ENCODE peak calls at places on chromosomes 1 and 21, in seven cellular contexts. O is HepG2, I is PC-9, X is H9, L is OCI-LY7, E is PC-3, S is neural progenitor cell. V is an unnamed sample.
A peak's percentile ranks its signal among the peaks of the same experiment; 100 is the strongest.

GRCh38 chr1:164559342-164560070 is 522 bp downstream of the PBX1 start:
- DNase-seq in O (peak; percentile 3), I (no peak), X (peak; percentile 60), L (no peak), E (peak; percentile 44), S (peak; percentile 82), V (peak; percentile 60)

GRCh38 chr1:94286864-94287437 is 49.6 kb upstream of the ARHGAP29 start:
- DNase-seq in O (no peak), I (peak; percentile 6), X (no peak), L (no peak), E (peak; percentile 47), S (no peak), V (no peak)

GRCh38 chr1:65830306-65830705 is 37.6 kb downstream of the PDE4B start:
- DNase-seq in O (no peak), I (no peak), X (no peak), L (no peak), E (no peak), S (no peak), V (no peak)

GRCh38 chr1:178986204-178986603 is 39.5 kb upstream of the FAM20B start:
- DNase-seq in O (no peak), I (no peak), X (no peak), L (no peak), E (no peak), S (no peak), V (no peak)

GRCh38 chr1:42675467-42675866 is 6.8 kb upstream of the YBX1 start:
- DNase-seq in O (no peak), I (no peak), X (no peak), L (no peak), E (no peak), S (no peak), V (no peak)

GRCh38 chr21:17612023-17612564 is 607 bp downstream of the BTG3 start:
- DNase-seq in O (no peak), I (peak; percentile 43), X (peak; percentile 31), L (peak; percentile 41), E (no peak), S (no peak), V (peak; percentile 88)

GRCh38 chr1:219858980-219859379 is 69.4 kb downstream of the SLC30A10 start:
- DNase-seq in O (no peak), I (no peak), X (no peak), L (no peak), E (no peak), S (no peak), V (no peak)

GRCh38 chr1:201126463-201126831 is 537 bp downstream of the ASCL5 start:
- DNase-seq in O (no peak), I (no peak), X (no peak), L (no peak), E (no peak), S (no peak), V (no peak)

GRCh38 chr1:15703562-15703961 is 19.4 kb downstream of the PLEKHM2 start:
- DNase-seq in O (no peak), I (no peak), X (no peak), L (no peak), E (no peak), S (no peak), V (peak; percentile 89)

GRCh38 chr1:155072531-155073289 is 5.9 kb upstream of the EFNA3 start:
- DNase-seq in O (no peak), I (no peak), X (no peak), L (no peak), E (no peak), S (no peak), V (no peak)

GRCh38 chr1:56477164-56478111 is 101.9 kb downstream of the PLPP3 start:
- DNase-seq in O (peak; percentile 85), I (no peak), X (peak; percentile 61), L (no peak), E (no peak), S (peak; percentile 79), V (peak; percentile 34)

GRCh38 chr1:210259496-210259895 is 26.9 kb downstream of the SERTAD4 start:
- DNase-seq in O (no peak), I (no peak), X (no peak), L (no peak), E (no peak), S (peak; percentile 47), V (peak; percentile 23)

GRCh38 chr21:45050786-45051489 is 23.4 kb upstream of the ADARB1 start:
- DNase-seq in O (no peak), I (no peak), X (no peak), L (no peak), E (peak; percentile 67), S (no peak), V (peak; percentile 90)

GRCh38 chr1:228317411-228317828 is 89.2 kb downstream of the TRIM11 start:
- DNase-seq in O (no peak), I (no peak), X (no peak), L (no peak), E (no peak), S (no peak), V (no peak)

GRCh38 chr1:12426030-12426429 is 192.0 kb downstream of the DHRS3 start:
- DNase-seq in O (no peak), I (no peak), X (no peak), L (no peak), E (no peak), S (no peak), V (no peak)

GRCh38 chr1:66271904-66272254 is 262.1 kb upstream of the SGIP1 start:
- DNase-seq in O (no peak), I (no peak), X (no peak), L (peak; percentile 42), E (peak; percentile 30), S (no peak), V (no peak)

GRCh38 chr1:76865696-76866291 is 1.5 kb upstream of the ST6GALNAC5 start:
- DNase-seq in O (no peak), I (no peak), X (no peak), L (no peak), E (no peak), S (no peak), V (no peak)

GRCh38 chr1:217561446-217561845 is 69.4 kb downstream of the GPATCH2 start:
- DNase-seq in O (no peak), I (no peak), X (no peak), L (no peak), E (no peak), S (no peak), V (no peak)

GRCh38 chr21:25568230-25568629 is 39.1 kb downstream of the MRPL39 start:
- DNase-seq in O (no peak), I (no peak), X (no peak), L (no peak), E (no peak), S (peak; percentile 22), V (peak; percentile 80)

GRCh38 chr1:8863138-8863537 is 15.3 kb downstream of the ENO1 start:
- DNase-seq in O (no peak), I (no peak), X (no peak), L (no peak), E (no peak), S (no peak), V (no peak)

GRCh38 chr1:51610637-51611036 is 6.3 kb upstream of the OSBPL9 start:
- DNase-seq in O (no peak), I (no peak), X (peak; percentile 7), L (no peak), E (no peak), S (no peak), V (no peak)

GRCh38 chr1:170881268-170882265 is 53.8 kb upstream of the MROH9 start:
- DNase-seq in O (no peak), I (no peak), X (no peak), L (no peak), E (peak; percentile 70), S (peak; percentile 25), V (peak; percentile 22)

GRCh38 chr1:157040802-157041201 is 4.7 kb downstream of the ARHGEF11 start:
- DNase-seq in O (no peak), I (no peak), X (no peak), L (no peak), E (peak; percentile 37), S (no peak), V (peak; percentile 56)

GRCh38 chr1:23704834-23705495 is 13.4 kb downstream of the RPL11 start:
- DNase-seq in O (peak; percentile 56), I (no peak), X (no peak), L (no peak), E (no peak), S (no peak), V (no peak)

GRCh38 chr1:115705085-115706008 is 63.2 kb downstream of the CASQ2 start:
- DNase-seq in O (no peak), I (peak; percentile 58), X (no peak), L (no peak), E (peak; percentile 57), S (peak; percentile 16), V (no peak)

DNA sequence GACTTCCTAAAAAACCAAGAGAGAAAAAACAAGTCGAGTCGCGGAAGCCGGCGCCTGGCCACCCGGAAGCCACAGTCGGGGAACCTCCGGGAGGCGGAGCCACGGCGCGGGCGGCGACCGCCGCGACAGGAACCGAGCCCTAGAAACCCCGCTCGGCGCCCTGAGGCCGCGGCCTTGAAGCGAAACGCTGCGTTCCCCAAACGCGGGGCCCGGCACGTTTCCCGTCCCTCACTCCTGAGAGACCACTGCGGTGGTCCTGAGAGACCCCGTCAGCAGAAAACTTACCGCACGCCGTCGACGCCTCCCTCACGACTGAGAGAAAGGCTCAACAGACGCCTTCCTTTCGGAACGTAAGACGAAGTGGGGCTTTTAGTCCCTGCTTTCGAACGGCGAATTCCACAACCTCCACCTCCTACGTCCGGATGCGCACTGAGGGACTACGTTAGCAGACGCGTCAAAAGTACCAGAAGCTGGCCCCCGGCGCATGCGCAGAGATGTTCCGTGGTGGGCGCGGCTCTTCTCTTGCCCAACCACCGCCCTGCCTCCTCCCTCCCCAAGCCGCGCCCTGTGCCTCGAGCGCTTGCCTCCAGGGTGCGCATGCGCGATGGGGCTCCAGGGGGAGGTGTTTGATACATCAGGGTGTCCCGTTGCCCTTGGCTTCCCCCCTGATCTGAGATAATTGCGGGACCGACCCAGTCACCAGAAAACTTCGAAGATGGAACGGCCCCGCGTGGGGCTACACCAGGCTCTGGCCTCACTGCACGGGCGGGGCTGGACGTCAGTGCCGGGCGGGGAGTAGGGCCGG is at the start of gene RSRP1:
- DNase-seq in O (peak; percentile 96), I (peak; percentile 81), X (peak; percentile 99), L (peak; percentile 100), E (peak; percentile 97), S (peak; percentile 100), V (peak; percentile 98)
- H2AFZ ChIP-seq in O (peak within 1 kb of the TSS; percentile 19), I (peak within 1 kb of the TSS; percentile 85), X (no peak within 1 kb of the TSS), L (peak within 1 kb of the TSS; percentile 41), E (peak within 1 kb of the TSS; percentile 97), S (peak within 1 kb of the TSS; percentile 59), V (peak within 1 kb of the TSS; percentile 80)

GRCh38 chr1:27176323-27176722 is 21.4 kb upstream of the SLC9A1 start:
- DNase-seq in O (no peak), I (no peak), X (no peak), L (no peak), E (no peak), S (no peak), V (no peak)
- H3K9me3 ChIP-seq in O (peaks cover 6% of the 10 kb centered on the region), I (no peaks in the 10 kb centered on the region), X (peaks cover 6% of the 10 kb centered on the region), L (peaks cover 12% of the 10 kb centered on the region), E (peaks cover 4% of the 10 kb centered on the region), S (peaks cover 4% of the 10 kb centered on the region), V (peaks cover 5% of the 10 kb centered on the region)

GRCh38 chr1:207458409-207458808 is 4.3 kb downstream of the CR2 start:
- DNase-seq in O (no peak), I (no peak), X (no peak), L (no peak), E (no peak), S (no peak), V (no peak)
- H2AFZ ChIP-seq in O (no peak overlapping the region), I (no peak overlapping the region), X (no peak overlapping the region), L (no peak overlapping the region), E (no peak overlapping the region), S (no peak overlapping the region), V (no peak overlapping the region)

DNA sequence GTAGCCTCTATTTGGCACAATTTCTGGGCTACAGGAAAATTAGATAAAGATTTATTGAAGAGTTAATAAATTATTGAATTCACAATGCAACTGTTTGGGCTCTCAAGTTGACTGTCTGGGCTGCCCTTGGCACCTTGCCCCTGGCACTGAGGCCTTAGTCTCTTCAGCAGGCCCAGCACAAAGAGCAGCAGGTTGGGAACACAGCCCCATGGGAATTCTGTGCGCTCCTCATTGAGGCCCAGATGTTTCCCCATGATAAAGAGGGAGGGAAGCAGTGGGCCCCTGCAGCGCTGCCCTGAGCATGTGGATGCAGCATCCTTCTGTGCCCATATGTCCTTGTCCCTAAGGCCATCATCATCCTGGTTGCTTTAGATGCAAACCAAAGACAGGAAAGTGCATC is 2.9 kb downstream of the CRNN start:
- DNase-seq in O (no peak), I (no peak), X (no peak), L (no peak), E (no peak), S (no peak), V (no peak)
- H3K9me3 ChIP-seq in O (no peaks in the 10 kb centered on the region), I (no peaks in the 10 kb centered on the region), X (peaks cover 96% of the 10 kb centered on the region), L (no peaks in the 10 kb centered on the region), E (no peaks in the 10 kb centered on the region), S (peaks cover 7% of the 10 kb centered on the region), V (no peaks in the 10 kb centered on the region)